ENCODE peak calls at places on chromosomes 2 and 18, in eight cellular contexts. W is neural progenitor cell; V is Calu3; L is fibroblast of lung; Y is CD4-positive, alpha-beta T cell; D is mucosa of gallbladder; H is activated T-helper 1 cell treated with anti-CD3 and anti-CD28 coated beads, Interleukin-12 subunit alpha, Interleukin-12 subunit beta, Interleukin-2, Interleukin-4 antibody, amounts not matched to agents 30 ng/mL and 10 ng/mL and 1 ng/mL, durations not matched to agents 14 hours and 24 hours and 36 hours; Q is LHCN-M2. P is an unnamed sample.
A peak's percentile ranks its signal among the peaks of the same experiment; 100 is the strongest.

GRCh38 chr2:10385501-10385900 is 62.6 kb downstream of the ODC1 start:
- DNase-seq in H (no peak), D (no peak), Y (no peak), W (peak; percentile 57), Q (no peak), V (no peak), L (peak; percentile 54), P (no peak)

GRCh38 chr2:136248242-136248641 is 130.3 kb upstream of the CXCR4 start:
- DNase-seq in D (no peak), V (no peak), L (peak; percentile 83), Q (peak; percentile 69), Y (no peak), H (no peak), W (no peak), P (no peak)

GRCh38 chr2:65613968-65614555 is 181.7 kb upstream of the SPRED2 start:
- DNase-seq in Q (no peak), V (no peak), W (no peak), H (no peak), Y (no peak), D (no peak), L (no peak), P (peak; percentile 26)

GRCh38 chr18:31206787-31207381 is 44.2 kb upstream of the DSC1 start:
- DNase-seq in D (peak; percentile 86), Y (no peak), Q (no peak), W (peak; percentile 33), L (peak; percentile 81), V (peak; percentile 92), H (no peak), P (no peak)

GRCh38 chr2:128324008-128324896 is 5.6 kb upstream of the HS6ST1 start:
- DNase-seq in L (no peak), Q (no peak), W (no peak), Y (no peak), H (no peak), D (no peak), V (no peak), P (peak; percentile 88)

GRCh38 chr2:21486445-21486844 is 362.7 kb downstream of the TDRD15 start:
- DNase-seq in Q (no peak), D (no peak), L (no peak), Y (no peak), V (no peak), H (no peak), W (no peak), P (no peak)

GRCh38 chr2:171411791-171412483 is 21.9 kb downstream of the METTL8 start:
- DNase-seq in W (no peak), Y (no peak), V (no peak), L (peak; percentile 42), H (no peak), Q (no peak), D (no peak), P (no peak)

GRCh38 chr18:14941792-14942191 is 193.8 kb downstream of the ANKRD30B start:
- DNase-seq in Y (no peak), Q (no peak), V (no peak), W (no peak), H (no peak), L (no peak), D (no peak), P (no peak)

GRCh38 chr2:61529944-61530343 is 8.2 kb downstream of the XPO1 start:
- DNase-seq in Y (no peak), H (no peak), V (no peak), D (no peak), W (no peak), Q (no peak), L (no peak), P (no peak)

GRCh38 chr2:23584054-23584745 is 199.2 kb downstream of the KLHL29 start:
- DNase-seq in Y (no peak), V (no peak), Q (peak; percentile 49), W (no peak), D (no peak), H (no peak), L (no peak), P (no peak)